ENCODE peak calls at places on chromosomes 4 and X, in nine cellular contexts. A is ovary, U is upper lobe of left lung, Q is HepG2, W is transverse colon, L is tibial nerve, G is stomach, P is A549, D is suprapubic skin. K is an unnamed sample.

GRCh38 chr4:128244379-128244778 is 43.2 kb downstream of the PGRMC2 start:
- DNase-seq in A (no peak), U (no peak), Q (no peak), W (no peak), L (no peak), G (no peak), P (no peak), D (no peak), K (no peak)

GRCh38 chr4:80183196-80184052 is 13.9 kb upstream of the PRDM8 start:
- DNase-seq in A (peak), U (no peak), Q (no peak), W (peak), L (no peak), G (no peak), P (no peak), D (peak), K (peak)

GRCh38 chrX:40406330-40406859 is 174.4 kb upstream of the ATP6AP2 start:
- DNase-seq in A (no peak), U (no peak), Q (no peak), W (no peak), L (no peak), G (no peak), P (no peak), D (no peak), K (no peak)

GRCh38 chr4:47442980-47443379 is 20.5 kb downstream of the COMMD8 start:
- DNase-seq in A (no peak), U (peak), Q (no peak), W (no peak), L (no peak), G (no peak), P (no peak), D (no peak), K (no peak)

GRCh38 chrX:20306668-20307067 is 40.0 kb upstream of the RPS6KA3 start:
- DNase-seq in A (no peak), U (no peak), Q (peak), W (no peak), L (no peak), G (no peak), P (no peak), D (no peak), K (no peak)

GRCh38 chrX:129996120-129996519 is 13.7 kb downstream of the BCORL1 start:
- DNase-seq in A (no peak), U (no peak), Q (no peak), W (no peak), L (no peak), G (no peak), P (no peak), D (no peak), K (no peak)

GRCh38 chr4:41505161-41505653 is 32.8 kb upstream of the LIMCH1 start:
- DNase-seq in A (no peak), U (no peak), Q (no peak), W (no peak), L (no peak), G (no peak), P (peak), D (no peak), K (no peak)

GRCh38 chrX:129791961-129792570 is 12.3 kb downstream of the SASH3 start:
- DNase-seq in A (no peak), U (no peak), Q (no peak), W (no peak), L (no peak), G (no peak), P (no peak), D (peak), K (peak)

GRCh38 chr4:47367761-47368160 is 95.7 kb downstream of the COMMD8 start:
- DNase-seq in A (no peak), U (no peak), Q (no peak), W (no peak), L (no peak), G (no peak), P (no peak), D (no peak), K (no peak)

DNA sequence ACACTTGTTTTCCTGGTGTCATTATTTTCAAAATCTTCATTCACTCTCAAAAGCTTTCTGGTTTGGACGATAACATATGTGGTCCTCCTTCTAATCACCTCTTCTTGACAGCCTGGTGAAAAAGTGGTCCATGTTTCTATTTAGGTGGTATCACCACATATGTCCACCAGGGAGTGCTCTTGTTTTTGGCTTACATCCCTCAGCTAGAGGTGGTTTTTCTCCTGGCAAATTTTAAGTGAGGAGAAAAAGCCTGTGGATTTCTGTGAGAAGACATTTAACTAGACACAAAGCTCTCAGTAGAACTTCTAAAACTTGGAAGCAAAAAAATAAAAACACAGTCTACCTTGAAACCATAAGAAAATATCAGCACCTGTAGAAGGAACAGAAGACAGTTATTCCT is 58.0 kb upstream of the FRMPD4 start:
- DNase-seq in A (no peak), U (no peak), Q (peak), W (no peak), L (peak), G (no peak), P (peak), D (no peak), K (no peak)
- TF ChIP-seq CTCF in A (no peak), U (no peak), Q (peak), W (peak), L (no peak), G (peak), P (peak), D (no peak), K (peak)

GRCh38 chr4:1810765-1811164 is 17.7 kb downstream of the FGFR3 start:
- DNase-seq in A (no peak), U (no peak), Q (no peak), W (no peak), L (no peak), G (no peak), P (no peak), D (no peak), K (no peak)
- TF ChIP-seq EP300 in A (no peak), U (no peak), Q (no peak), W (no peak), L (no peak), G (no peak), P (no peak), D (no peak), K (no peak)

GRCh38 chr4:70538869-70539268 is 20.5 kb downstream of the AMTN start:
- DNase-seq in A (no peak), U (no peak), Q (no peak), W (no peak), L (no peak), G (no peak), P (no peak), D (no peak), K (no peak)

DNA sequence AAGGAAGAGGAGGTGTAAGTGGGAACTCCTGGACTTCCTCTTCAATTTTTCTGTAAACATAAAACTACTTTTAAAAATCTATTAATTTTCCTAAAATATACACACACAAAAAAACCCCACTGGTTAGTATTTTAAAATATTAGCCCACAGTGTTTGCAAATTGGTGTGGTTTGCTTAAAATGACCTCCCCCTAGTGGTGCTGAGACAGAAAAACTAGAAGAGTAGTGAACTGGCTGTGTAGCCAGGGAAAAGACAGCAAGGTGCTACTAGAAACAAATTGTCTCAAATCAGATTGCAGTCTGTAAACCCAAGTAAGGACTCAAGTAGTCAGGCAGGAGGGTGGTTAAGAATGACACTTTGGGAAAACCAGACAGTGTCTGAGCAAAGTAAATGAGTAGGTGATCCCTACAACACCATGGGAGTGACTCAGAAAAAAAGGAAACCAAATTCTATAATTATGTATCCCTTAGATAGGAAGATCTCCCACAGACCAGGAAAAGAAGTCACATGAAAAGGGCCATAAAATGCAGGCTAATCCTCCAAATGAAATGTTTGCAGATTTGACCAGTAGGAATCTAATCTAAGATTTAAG is 26.0 kb downstream of the AMTN start:
- DNase-seq in A (no peak), U (no peak), Q (peak), W (no peak), L (no peak), G (no peak), P (no peak), D (no peak), K (no peak)
- TF ChIP-seq CTCF in A (no peak), U (no peak), Q (peak), W (no peak), L (no peak), G (no peak), P (peak), D (no peak), K (no peak)

GRCh38 chr4:117783716-117784115 is 250.6 kb upstream of the NDST3 start:
- DNase-seq in A (no peak), U (no peak), Q (no peak), W (no peak), L (no peak), G (no peak), P (no peak), D (no peak), K (no peak)

GRCh38 chr4:117786566-117786965 is 247.7 kb upstream of the NDST3 start:
- DNase-seq in A (no peak), U (no peak), Q (no peak), W (no peak), L (no peak), G (no peak), P (no peak), D (no peak), K (no peak)

DNA sequence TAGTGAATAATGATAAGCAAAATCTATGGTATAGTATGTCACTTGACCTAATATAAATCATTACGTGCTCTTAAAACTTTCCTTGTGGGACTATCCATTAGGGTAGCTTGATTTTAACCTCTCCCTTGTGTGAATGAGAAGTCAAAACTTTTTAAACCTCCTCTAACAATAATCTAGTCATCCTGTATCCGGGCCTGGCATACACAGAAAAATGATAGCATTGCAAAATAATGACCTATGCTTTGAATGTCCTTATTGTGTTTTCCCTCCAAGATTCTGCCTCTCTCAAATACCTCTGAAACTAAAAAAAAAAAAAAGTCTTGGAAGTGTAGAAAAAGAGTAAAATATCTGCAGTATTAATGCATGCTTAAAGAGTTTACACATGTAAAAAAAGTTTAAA is 250.0 kb upstream of the NDST3 start:
- DNase-seq in A (no peak), U (no peak), Q (no peak), W (no peak), L (no peak), G (no peak), P (no peak), D (no peak), K (no peak)
- TF ChIP-seq EP300 in A (no peak), U (no peak), Q (no peak), W (no peak), L (no peak), G (no peak), P (no peak), D (no peak), K (no peak)

GRCh38 chr4:38728651-38729141 is 54.1 kb downstream of the TLR10 start:
- DNase-seq in A (no peak), U (peak), Q (peak), W (peak), L (no peak), G (peak), P (peak), D (no peak), K (no peak)
- TF ChIP-seq CTCF in A (no peak), U (no peak), Q (peak), W (peak), L (no peak), G (peak), P (no peak), D (no peak), K (no peak)

GRCh38 chrX:97399400-97399799 is 515.7 kb downstream of the RPA4 start:
- DNase-seq in A (no peak), U (no peak), Q (no peak), W (no peak), L (no peak), G (no peak), P (peak), D (no peak), K (no peak)
- TF ChIP-seq EP300 in A (no peak), U (no peak), Q (no peak), W (no peak), L (no peak), G (no peak), P (no peak), D (no peak), K (no peak)

GRCh38 chr4:67126115-67126514 is 419.2 kb downstream of the CENPC start:
- DNase-seq in A (no peak), U (no peak), Q (no peak), W (no peak), L (no peak), G (no peak), P (no peak), D (no peak), K (no peak)

DNA sequence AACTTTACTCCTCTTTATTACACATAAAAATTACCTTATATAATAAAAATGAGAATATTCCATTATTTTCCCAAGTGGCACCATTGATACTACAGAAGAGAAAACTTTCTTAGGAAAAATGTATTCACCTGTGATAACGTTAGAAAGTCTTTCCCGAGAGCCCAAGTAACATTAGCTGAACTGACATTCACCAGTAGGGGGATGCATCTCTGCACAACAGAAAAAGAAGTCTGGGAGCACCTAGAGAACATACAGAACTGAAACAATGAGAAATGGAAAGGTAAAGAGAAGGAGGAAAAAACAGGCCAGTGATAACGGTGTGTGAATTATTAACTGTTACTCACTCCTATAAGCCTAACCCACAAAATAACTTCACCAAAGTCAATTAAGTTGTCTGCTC is 423.3 kb downstream of the CENPC start:
- DNase-seq in A (no peak), U (no peak), Q (peak), W (no peak), L (no peak), G (no peak), P (peak), D (no peak), K (no peak)
- TF ChIP-seq CTCF in A (no peak), U (no peak), Q (peak), W (no peak), L (no peak), G (no peak), P (no peak), D (peak), K (no peak)

GRCh38 chrX:6244666-6245065 is 16.0 kb upstream of the NLGN4X start:
- DNase-seq in A (no peak), U (peak), Q (no peak), W (no peak), L (no peak), G (no peak), P (no peak), D (no peak), K (no peak)
- TF ChIP-seq EP300 in A (no peak), U (no peak), Q (no peak), W (no peak), L (no peak), G (no peak), P (no peak), D (no peak), K (no peak)

GRCh38 chr4:177250056-177250696 is 59.5 kb upstream of the NEIL3 start:
- DNase-seq in A (peak), U (peak), Q (peak), W (peak), L (peak), G (peak), P (peak), D (peak), K (no peak)
- TF ChIP-seq CTCF in A (peak), U (peak), Q (peak), W (peak), L (peak), G (peak), P (peak), D (peak), K (peak)

DNA sequence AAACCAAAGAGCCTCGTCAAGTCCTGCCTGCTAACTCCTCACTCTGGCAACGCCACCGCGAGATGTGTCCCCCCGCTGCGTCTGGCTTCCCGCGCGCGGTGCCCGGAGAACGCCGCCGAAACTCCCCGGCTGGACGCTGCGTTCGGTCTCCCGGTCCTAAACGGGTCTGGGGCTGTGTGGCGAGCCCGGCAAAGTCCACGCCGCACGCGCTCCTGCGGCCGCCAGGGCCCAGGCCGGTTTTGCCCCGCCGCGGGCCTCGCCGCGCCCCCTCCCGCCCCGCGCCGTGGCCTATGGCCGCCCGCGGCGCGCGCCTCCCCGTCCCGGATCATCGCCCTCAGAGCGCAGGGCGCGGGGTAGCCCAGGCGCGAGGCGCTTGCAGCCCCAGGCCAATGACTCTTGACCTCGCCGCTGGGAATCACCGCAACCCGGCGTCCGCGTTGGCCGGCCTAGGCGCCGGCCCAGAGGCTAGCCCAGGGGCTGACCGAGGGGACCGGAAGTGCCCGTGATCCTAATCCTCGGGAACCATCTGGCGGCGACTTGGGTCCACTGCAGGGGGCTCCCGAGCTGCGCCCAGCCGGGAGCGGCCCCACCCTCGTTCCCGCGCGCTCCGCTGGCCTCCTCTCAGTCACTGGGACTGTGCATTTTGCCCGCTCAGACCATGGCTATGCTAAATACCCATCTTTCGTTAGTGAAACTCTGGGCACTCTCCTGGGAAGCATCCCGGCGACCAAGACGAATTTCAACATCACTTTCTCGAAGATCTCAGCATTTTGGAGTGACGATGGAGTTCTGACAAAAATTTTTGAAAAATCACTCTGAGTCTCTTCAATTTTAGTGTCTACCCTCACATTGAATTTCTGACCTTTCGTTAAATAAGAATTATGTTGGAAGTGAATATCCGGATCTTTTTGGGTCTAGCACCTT is at the start of gene AADAT:
- DNase-seq in A (peak), U (peak), Q (peak), W (peak), L (peak), G (peak), P (peak), D (peak), K (peak)
- TF ChIP-seq EP300 in A (no peak), U (no peak), Q (no peak), W (no peak), L (no peak), G (no peak), P (no peak), D (no peak), K (no peak)